ENCODE peak calls at places on chromosomes 16 and 17, in six cellular contexts. U, Y, A, G, V and T are unnamed samples.
A peak's percentile ranks its signal among the peaks of the same experiment; 100 is the strongest.

GRCh38 chr16:87619360-87620200 is 17.3 kb downstream of the JPH3 start:
- DNase-seq in U (no peak), Y (no peak), A (no peak), G (no peak), V (no peak), T (no peak)

GRCh38 chr17:66542967-66543525 is 240.6 kb downstream of the PRKCA start:
- DNase-seq in U (peak; percentile 65), Y (no peak), A (no peak), G (peak; percentile 86), V (no peak), T (no peak)

GRCh38 chr16:85261657-85262557 is 149.6 kb upstream of the CIBAR2 start:
- DNase-seq in U (no peak), Y (no peak), A (no peak), G (no peak), V (no peak), T (no peak)

GRCh38 chr16:66382966-66383299 is 16.4 kb downstream of the CDH5 start:
- DNase-seq in U (peak; percentile 77), Y (no peak), A (no peak), G (peak; percentile 94), V (no peak), T (no peak)

GRCh38 chr16:11126389-11127072 is 129.5 kb downstream of the SOCS1 start:
- DNase-seq in U (no peak), Y (no peak), A (no peak), G (no peak), V (no peak), T (no peak)

GRCh38 chr17:18951941-18952842 is at the start of gene SLC5A10:
- DNase-seq in U (no peak), Y (no peak), A (no peak), G (no peak), V (no peak), T (no peak)

GRCh38 chr16:7257026-7257425 is 75.6 kb upstream of the RBFOX1 start:
- DNase-seq in U (no peak), Y (no peak), A (no peak), G (no peak), V (no peak), T (no peak)

GRCh38 chr17:57515662-57516211 is 229.4 kb downstream of the CCDC182 start:
- DNase-seq in U (no peak), Y (no peak), A (no peak), G (no peak), V (no peak), T (no peak)

GRCh38 chr17:36856921-36857381 is 80.3 kb upstream of the LHX1 start:
- DNase-seq in U (no peak), Y (no peak), A (no peak), G (no peak), V (no peak), T (no peak)

GRCh38 chr17:40450175-40450574 is 6.9 kb downstream of the IGFBP4 start:
- DNase-seq in U (peak; percentile 23), Y (no peak), A (peak; percentile 8), G (no peak), V (peak; percentile 27), T (peak; percentile 74)

GRCh38 chr16:8622315-8622656 is 788 bp downstream of the METTL22 start:
- DNase-seq in U (no peak), Y (no peak), A (no peak), G (no peak), V (no peak), T (peak; percentile 19)

GRCh38 chr16:8931864-8932263 is 31.8 kb downstream of the USP7 start:
- DNase-seq in U (peak; percentile 37), Y (no peak), A (peak; percentile 49), G (peak; percentile 46), V (peak; percentile 2), T (peak; percentile 48)

GRCh38 chr17:6290488-6291196 is 144.3 kb downstream of the AIPL1 start:
- DNase-seq in U (no peak), Y (no peak), A (no peak), G (no peak), V (no peak), T (no peak)

GRCh38 chr16:81823111-81823510 is 44.0 kb downstream of the PLCG2 start:
- DNase-seq in U (no peak), Y (no peak), A (no peak), G (no peak), V (peak; percentile 81), T (peak; percentile 43)

GRCh38 chr16:54493076-54493475 is 206.5 kb upstream of the IRX3 start:
- DNase-seq in U (peak; percentile 75), Y (no peak), A (no peak), G (peak; percentile 35), V (no peak), T (no peak)

GRCh38 chr17:245020-245419 is 63.6 kb upstream of the DOC2B start:
- DNase-seq in U (no peak), Y (no peak), A (no peak), G (no peak), V (no peak), T (no peak)

GRCh38 chr16:1614226-1615102 is 2.3 kb downstream of the CRAMP1 start:
- DNase-seq in U (peak; percentile 30), Y (no peak), A (no peak), G (no peak), V (no peak), T (peak; percentile 42)

GRCh38 chr17:954431-955164 is 25.0 kb downstream of the NXN start:
- DNase-seq in U (no peak), Y (no peak), A (no peak), G (peak; percentile 69), V (no peak), T (no peak)

GRCh38 chr16:1080801-1081733 is 8.5 kb downstream of the SSTR5 start:
- DNase-seq in U (no peak), Y (no peak), A (no peak), G (no peak), V (no peak), T (no peak)

GRCh38 chr17:9002236-9002609 is 19.1 kb upstream of the NTN1 start:
- DNase-seq in U (no peak), Y (no peak), A (no peak), G (no peak), V (no peak), T (no peak)

GRCh38 chr16:4179020-4179419 is 62.8 kb upstream of the ADCY9 start:
- DNase-seq in U (no peak), Y (no peak), A (no peak), G (no peak), V (no peak), T (no peak)

GRCh38 chr17:18246880-18247612 is 11.5 kb downstream of the FLII start:
- DNase-seq in U (no peak), Y (no peak), A (no peak), G (no peak), V (no peak), T (no peak)

GRCh38 chr17:66087073-66087472 is 104.9 kb downstream of the CEP112 start:
- DNase-seq in U (no peak), Y (no peak), A (no peak), G (no peak), V (no peak), T (no peak)

GRCh38 chr16:58459344-58460218 is 40.4 kb upstream of the NDRG4 start:
- DNase-seq in U (peak; percentile 74), Y (peak; percentile 36), A (no peak), G (peak; percentile 96), V (no peak), T (peak; percentile 24)

GRCh38 chr17:73308017-73308823 is 3.6 kb downstream of the CDC42EP4 start:
- DNase-seq in U (peak; percentile 63), Y (no peak), A (no peak), G (peak; percentile 94), V (no peak), T (no peak)

GRCh38 chr17:29844339-29845048 is 85.5 kb downstream of the SSH2 start:
- DNase-seq in U (peak; percentile 13), Y (no peak), A (no peak), G (no peak), V (no peak), T (no peak)

GRCh38 chr16:70395345-70395901 is 43.5 kb downstream of the ST3GAL2 start:
- DNase-seq in U (peak; percentile 24), Y (no peak), A (peak; percentile 55), G (peak; percentile 32), V (peak; percentile 51), T (peak; percentile 78)

GRCh38 chr16:15415411-15416070 is 18.8 kb upstream of the BMERB1 start:
- DNase-seq in U (no peak), Y (no peak), A (no peak), G (peak; percentile 23), V (no peak), T (no peak)

GRCh38 chr17:4897785-4898184 is 1.6 kb upstream of the C17orf107 start:
- DNase-seq in U (no peak), Y (no peak), A (no peak), G (no peak), V (no peak), T (no peak)

GRCh38 chr17:64459284-64459747 is 10.4 kb downstream of the MILR1 start:
- DNase-seq in U (peak; percentile 41), Y (no peak), A (no peak), G (peak; percentile 54), V (no peak), T (no peak)

GRCh38 chr17:57663326-57664070 is 81.6 kb downstream of the CCDC182 start:
- DNase-seq in U (no peak), Y (no peak), A (no peak), G (no peak), V (no peak), T (no peak)